ENCODE peak calls at places on chromosomes 6 and 20, in eight cellular contexts. K is heart right ventricle, N is cardiac fibroblast, G is type B pancreatic cell, H is endodermal cell, T is Peyer's patch, Y is neural crest cell, M is choroid plexus epithelial cell. R is an unnamed sample.

GRCh38 chr20:17665756-17666155 is 16.3 kb downstream of the RRBP1 start:
- DNase-seq in G (no peak), M (no peak), K (no peak), T (no peak), N (no peak), Y (no peak), H (no peak), R (no peak)

GRCh38 chr6:127120109-127120786 is 1.8 kb downstream of the RSPO3 start:
- DNase-seq in M (no peak), H (peak; percentile 74), Y (no peak), N (no peak), G (peak; percentile 73), K (no peak), T (peak; percentile 50), R (no peak)

GRCh38 chr6:37884548-37884947 is 65.0 kb downstream of the ZFAND3 start:
- DNase-seq in M (peak; percentile 44), N (no peak), Y (no peak), H (no peak), K (no peak), T (no peak), G (no peak), R (no peak)

GRCh38 chr20:401682-402495 is 6.2 kb upstream of the RBCK1 start:
- DNase-seq in K (no peak), Y (no peak), T (no peak), H (no peak), N (peak; percentile 70), M (peak; percentile 74), G (no peak), R (no peak)

GRCh38 chr6:42864602-42865001 is 14.8 kb upstream of the RPL7L1 start:
- DNase-seq in N (no peak), H (no peak), K (no peak), G (no peak), Y (no peak), T (no peak), M (no peak), R (no peak)

GRCh38 chr6:136553166-136553787 is 3.1 kb upstream of the MAP7 start:
- DNase-seq in T (peak; percentile 69), Y (no peak), H (no peak), N (no peak), K (no peak), G (no peak), M (no peak), R (no peak)

GRCh38 chr20:57547250-57547649 is 13.7 kb upstream of the PCK1 start:
- DNase-seq in H (no peak), N (peak; percentile 18), M (peak; percentile 34), T (peak; percentile 75), Y (no peak), G (no peak), K (no peak), R (no peak)

GRCh38 chr6:169833258-169833794 is 81.9 kb downstream of the ERMARD start:
- DNase-seq in G (no peak), T (no peak), N (peak; percentile 9), K (no peak), H (peak; percentile 34), Y (no peak), M (no peak), R (no peak)

GRCh38 chr6:1201547-1202200 is 110.2 kb upstream of the FOXQ1 start:
- DNase-seq in N (no peak), H (peak; percentile 54), T (no peak), K (no peak), G (no peak), Y (no peak), M (no peak), R (no peak)

GRCh38 chr6:144266091-144266649 is 19.0 kb upstream of the UTRN start:
- DNase-seq in N (peak; percentile 95), G (no peak), Y (no peak), K (peak; percentile 72), M (peak; percentile 92), H (peak; percentile 87), T (no peak), R (no peak)

GRCh38 chr20:63628246-63628975 is 1.5 kb upstream of the GMEB2 start:
- DNase-seq in N (peak; percentile 85), K (peak; percentile 75), Y (no peak), T (peak; percentile 76), H (peak; percentile 60), G (no peak), M (peak; percentile 81), R (peak; percentile 66)

GRCh38 chr20:41048475-41049242 is 20.0 kb downstream of the TOP1 start:
- DNase-seq in K (no peak), H (no peak), N (no peak), M (no peak), G (no peak), Y (no peak), T (no peak), R (no peak)

GRCh38 chr20:760751-761417 is 7.4 kb downstream of the SLC52A3 start:
- DNase-seq in N (peak; percentile 24), T (no peak), Y (peak; percentile 51), H (peak; percentile 91), G (no peak), M (peak; percentile 33), K (no peak), R (no peak)

GRCh38 chr20:6583134-6583738 is 184.2 kb upstream of the BMP2 start:
- DNase-seq in Y (peak; percentile 18), N (peak; percentile 78), G (no peak), H (peak; percentile 78), T (no peak), M (peak; percentile 78), K (peak; percentile 47), R (no peak)

GRCh38 chr6:49919261-49919660 is 44.7 kb downstream of the DEFB114 start:
- DNase-seq in H (peak; percentile 54), G (no peak), T (no peak), M (no peak), K (no peak), Y (no peak), N (no peak), R (no peak)

GRCh38 chr6:91438570-91438969 is 851.7 kb upstream of the MAP3K7 start:
- DNase-seq in H (no peak), M (peak; percentile 39), T (no peak), K (no peak), Y (no peak), G (no peak), N (no peak), R (no peak)

GRCh38 chr6:36677059-36677749 is 1.3 kb upstream of the CDKN1A start:
- DNase-seq in K (no peak), H (no peak), G (no peak), N (no peak), M (peak; percentile 42), T (no peak), Y (no peak), R (no peak)

GRCh38 chr6:82179415-82179814 is 68.1 kb downstream of the IBTK start:
- DNase-seq in M (peak; percentile 17), G (no peak), H (no peak), T (no peak), Y (no peak), N (no peak), K (no peak), R (no peak)

GRCh38 chr6:149160943-149161342 is 156.6 kb upstream of the TAB2 start:
- DNase-seq in M (no peak), G (no peak), T (no peak), N (no peak), K (no peak), H (no peak), Y (no peak), R (no peak)

GRCh38 chr6:93418448-93419303 is 683 bp downstream of the EPHA7 start:
- DNase-seq in G (peak; percentile 76), N (peak; percentile 30), H (peak; percentile 88), K (peak; percentile 18), M (peak; percentile 34), T (peak; percentile 52), Y (peak; percentile 58), R (no peak)

GRCh38 chr20:10784337-10785183 is 110.8 kb upstream of the JAG1 start:
- DNase-seq in G (no peak), Y (no peak), K (no peak), T (no peak), N (no peak), H (no peak), M (no peak), R (no peak)

DNA sequence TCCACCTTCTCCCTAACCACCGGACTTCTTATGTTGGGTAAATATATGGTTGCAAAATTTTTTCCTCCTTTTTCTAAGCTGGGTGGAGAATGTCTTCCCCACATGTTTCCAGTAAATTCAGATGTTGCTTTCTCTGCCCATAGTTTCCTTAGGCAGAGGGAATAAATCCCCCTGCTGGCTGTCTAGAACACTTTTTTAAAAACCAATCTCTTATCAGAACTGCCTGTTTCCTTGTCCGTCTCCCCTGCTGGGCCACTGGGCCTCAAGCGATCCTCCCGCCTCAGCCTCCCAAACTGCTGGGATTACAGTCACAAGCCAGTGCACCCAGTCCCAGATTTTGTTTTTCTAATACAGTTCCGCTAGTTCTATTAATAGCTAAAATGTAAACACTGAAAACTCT is 9.9 kb upstream of the WFDC2 start:
- DNase-seq in T (no peak), Y (no peak), N (no peak), H (no peak), K (no peak), G (no peak), M (peak; percentile 18), R (peak; percentile 18)
- TF ChIP-seq CTCF in T (no peak), Y (peak; percentile 50), N (peak; percentile 4), H (peak; percentile 52), K (no peak), G (peak; percentile 61), M (peak; percentile 38), R (peak; percentile 56)

GRCh38 chr6:160933256-160933655 is 58.3 kb upstream of the MAP3K4 start:
- DNase-seq in H (peak; percentile 83), M (no peak), N (no peak), G (no peak), T (no peak), Y (no peak), K (no peak), R (no peak)
- TF ChIP-seq CTCF in H (peak; percentile 75), M (peak; percentile 12), N (peak; percentile 18), G (peak; percentile 54), T (no peak), Y (peak; percentile 39), K (peak; percentile 41), R (peak; percentile 12)

DNA sequence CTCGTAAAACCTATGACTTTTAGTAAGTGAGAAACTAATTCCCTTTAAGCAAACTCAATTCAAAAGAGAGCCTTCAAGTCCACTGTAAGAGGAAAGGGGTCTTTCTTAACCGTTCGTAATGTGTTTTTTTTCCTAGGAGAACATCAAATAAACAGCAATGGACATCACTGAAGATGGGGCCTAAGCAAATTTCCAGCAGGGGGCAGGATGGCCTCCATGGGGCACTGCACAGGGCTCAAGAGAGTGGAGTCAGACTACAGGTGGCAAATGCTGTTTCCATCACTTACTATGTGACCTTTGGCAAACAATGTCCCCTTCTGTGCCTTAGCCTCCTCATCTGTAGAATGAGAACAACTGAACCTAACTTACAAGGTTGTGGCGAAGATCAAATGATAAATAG is 88.7 kb downstream of the ARHGAP18 start:
- DNase-seq in G (no peak), H (peak; percentile 72), T (peak; percentile 49), N (peak; percentile 34), Y (no peak), K (no peak), M (peak; percentile 30), R (no peak)
- TF ChIP-seq CTCF in G (peak; percentile 39), H (peak; percentile 80), T (no peak), N (peak; percentile 47), Y (peak; percentile 42), K (peak; percentile 28), M (peak; percentile 64), R (peak; percentile 76)

DNA sequence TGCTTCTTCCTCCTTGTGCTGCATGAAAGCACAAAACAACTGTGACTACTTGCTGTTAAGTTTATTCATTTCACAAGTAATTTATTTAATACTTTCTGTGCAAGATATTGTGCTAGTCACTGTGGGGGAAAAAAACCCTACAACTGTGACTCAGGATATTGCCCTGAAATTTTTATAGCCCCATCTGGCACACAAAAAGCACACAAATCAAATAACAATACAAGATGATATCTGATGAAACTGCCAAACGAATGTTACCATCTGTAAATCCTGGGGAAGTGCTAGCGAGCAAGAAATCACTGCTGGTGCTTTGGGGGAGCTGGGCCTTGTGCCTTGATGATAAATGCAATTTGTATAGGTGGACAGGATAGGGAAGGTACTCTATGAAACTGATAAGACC is 115.5 kb downstream of the RTN4IP1 start:
- DNase-seq in Y (no peak), K (no peak), G (no peak), T (no peak), H (no peak), M (no peak), N (no peak), R (no peak)
- TF ChIP-seq CTCF in Y (no peak), K (no peak), G (no peak), T (no peak), H (no peak), M (no peak), N (no peak), R (no peak)